ENCODE peak calls at places on chromosomes 4 and X, in eight cellular contexts. B, U, X, P, R, L, N and T are unnamed samples.

GRCh38 chr4:170089274-170089742 is 448 bp downstream of the AADAT start:
- DNase-seq in B (peak; percentile 10), U (peak; percentile 55), X (no peak), P (no peak), R (no peak), L (peak; percentile 44), N (no peak), T (no peak)

GRCh38 chr4:142365386-142365785 is 480.7 kb downstream of the INPP4B start:
- DNase-seq in B (no peak), U (no peak), X (no peak), P (no peak), R (no peak), L (no peak), N (no peak), T (no peak)

GRCh38 chrX:112043997-112044396 is 38.6 kb downstream of the TRPC5 start:
- DNase-seq in B (no peak), U (peak; percentile 41), X (peak; percentile 12), P (peak; percentile 7), R (no peak), L (no peak), N (no peak), T (no peak)

GRCh38 chrX:39576081-39576701 is 521.6 kb downstream of the BCOR start:
- DNase-seq in B (no peak), U (peak; percentile 6), X (no peak), P (no peak), R (peak; percentile 43), L (no peak), N (no peak), T (no peak)

GRCh38 chr4:121758896-121759568 is 5.9 kb downstream of the SMIM43 start:
- DNase-seq in B (no peak), U (no peak), X (no peak), P (no peak), R (no peak), L (no peak), N (no peak), T (no peak)

GRCh38 chr4:2478220-2478619 is 9.3 kb downstream of the RNF4 start:
- DNase-seq in B (no peak), U (no peak), X (no peak), P (no peak), R (no peak), L (no peak), N (no peak), T (no peak)

GRCh38 chr4:13902141-13902540 is 274.6 kb upstream of the BOD1L1 start:
- DNase-seq in B (no peak), U (no peak), X (no peak), P (no peak), R (no peak), L (no peak), N (no peak), T (no peak)

GRCh38 chr4:186514271-186514950 is 41.0 kb downstream of the MTNR1A start:
- DNase-seq in B (no peak), U (no peak), X (peak; percentile 16), P (no peak), R (no peak), L (no peak), N (no peak), T (no peak)

GRCh38 chr4:147052361-147052760 is 106.7 kb upstream of the TTC29 start:
- DNase-seq in B (no peak), U (no peak), X (no peak), P (no peak), R (no peak), L (no peak), N (no peak), T (no peak)

GRCh38 chrX:45001038-45001437 is 128.1 kb downstream of the KDM6A start:
- DNase-seq in B (no peak), U (no peak), X (no peak), P (no peak), R (no peak), L (no peak), N (no peak), T (no peak)

GRCh38 chrX:98380556-98380955 is 1496.8 kb downstream of the RPA4 start:
- DNase-seq in B (no peak), U (peak; percentile 47), X (no peak), P (no peak), R (peak; percentile 45), L (no peak), N (no peak), T (no peak)

GRCh38 chr4:16116493-16116990 is 32.7 kb upstream of the PROM1 start:
- DNase-seq in B (no peak), U (no peak), X (no peak), P (no peak), R (no peak), L (no peak), N (no peak), T (no peak)

GRCh38 chrX:46961097-46961496 is 48.9 kb downstream of the JADE3 start:
- DNase-seq in B (no peak), U (no peak), X (no peak), P (no peak), R (no peak), L (no peak), N (no peak), T (no peak)

GRCh38 chrX:154327026-154327820 is 31.6 kb downstream of the TKTL1 start:
- DNase-seq in B (peak; percentile 22), U (no peak), X (no peak), P (no peak), R (no peak), L (no peak), N (no peak), T (no peak)

GRCh38 chrX:5876984-5877655 is 351.5 kb downstream of the NLGN4X start:
- DNase-seq in B (peak; percentile 9), U (peak; percentile 67), X (no peak), P (no peak), R (peak; percentile 46), L (no peak), N (no peak), T (no peak)

GRCh38 chr4:184599492-184600135 is 49.6 kb downstream of the CASP3 start:
- DNase-seq in B (no peak), U (no peak), X (no peak), P (no peak), R (no peak), L (no peak), N (no peak), T (no peak)

GRCh38 chr4:41594439-41594838 is 56.5 kb downstream of the LIMCH1 start:
- DNase-seq in B (no peak), U (no peak), X (no peak), P (no peak), R (no peak), L (no peak), N (no peak), T (peak; percentile 78)

GRCh38 chrX:54029543-54030143 is 14.6 kb downstream of the PHF8 start:
- DNase-seq in B (no peak), U (no peak), X (no peak), P (no peak), R (no peak), L (no peak), N (no peak), T (peak; percentile 42)

GRCh38 chr4:61853041-61853440 is 652.9 kb downstream of the ADGRL3 start:
- DNase-seq in B (no peak), U (peak; percentile 80), X (no peak), P (no peak), R (no peak), L (no peak), N (no peak), T (no peak)

GRCh38 chrX:47992093-47992375 is 11.8 kb downstream of the ZNF182 start:
- DNase-seq in B (no peak), U (no peak), X (no peak), P (no peak), R (no peak), L (no peak), N (no peak), T (no peak)

GRCh38 chrX:28997716-28998115 is 410.5 kb downstream of the IL1RAPL1 start:
- DNase-seq in B (no peak), U (no peak), X (no peak), P (no peak), R (no peak), L (no peak), N (no peak), T (no peak)

GRCh38 chr4:6813725-6814124 is 31.2 kb downstream of the KIAA0232 start:
- DNase-seq in B (no peak), U (no peak), X (no peak), P (no peak), R (no peak), L (no peak), N (no peak), T (no peak)

GRCh38 chr4:15836362-15836761 is 58.2 kb downstream of the CD38 start:
- DNase-seq in B (no peak), U (no peak), X (peak; percentile 51), P (no peak), R (no peak), L (no peak), N (no peak), T (no peak)

GRCh38 chr4:139241784-139242151 is 38.3 kb downstream of the MGARP start:
- DNase-seq in B (no peak), U (peak; percentile 60), X (no peak), P (no peak), R (no peak), L (no peak), N (no peak), T (no peak)

GRCh38 chrX:124033821-124034220 is 72.3 kb downstream of the STAG2 start:
- DNase-seq in B (no peak), U (no peak), X (no peak), P (no peak), R (no peak), L (no peak), N (no peak), T (no peak)

GRCh38 chr4:173827707-173828106 is 297.7 kb upstream of the HAND2 start:
- DNase-seq in B (no peak), U (peak; percentile 35), X (peak; percentile 4), P (no peak), R (no peak), L (no peak), N (no peak), T (no peak)
- TF ChIP-seq CTCF in B (no peak), U (peak; percentile 31), X (no peak), P (no peak), R (peak; percentile 16), L (no peak), N (no peak), T (no peak)

GRCh38 chr4:498328-498919 is 532 bp downstream of the ZNF721 start:
- DNase-seq in B (no peak), U (no peak), X (no peak), P (no peak), R (no peak), L (peak; percentile 18), N (no peak), T (no peak)
- H3K27ac ChIP-seq in B (peak overlapping the region; percentile 96), U (peak overlapping the region; percentile 2), X (peak overlapping the region; percentile 66), P (peak overlapping the region; percentile 88), R (peak overlapping the region; percentile 80), L (peak overlapping the region; percentile 68), N (peak overlapping the region; percentile 85), T (peak overlapping the region; percentile 83)

GRCh38 chrX:13711141-13711540 is 22.2 kb downstream of the RAB9A start:
- DNase-seq in B (no peak), U (no peak), X (no peak), P (no peak), R (no peak), L (no peak), N (no peak), T (no peak)
- TF ChIP-seq POLR2AphosphoS5 in B (no peak), U (no peak), X (no peak), P (no peak), R (no peak), L (no peak), N (no peak), T (no peak)

GRCh38 chr4:38184404-38184803 is 224.2 kb downstream of the PTTG2 start:
- DNase-seq in B (no peak), U (peak; percentile 24), X (no peak), P (no peak), R (no peak), L (no peak), N (no peak), T (no peak)
- TF ChIP-seq CTCF in B (no peak), U (peak; percentile 51), X (peak; percentile 63), P (peak; percentile 39), R (peak; percentile 44), L (peak; percentile 12), N (no peak), T (no peak)

GRCh38 chr4:26584725-26585124 is 841 bp downstream of the TBC1D19 start:
- DNase-seq in B (no peak), U (no peak), X (no peak), P (no peak), R (no peak), L (no peak), N (no peak), T (no peak)
- H3K27ac ChIP-seq in B (no peak overlapping the region), U (no peak overlapping the region), X (peak overlapping the region; percentile 77), P (no peak overlapping the region), R (no peak overlapping the region), L (no peak overlapping the region), N (no peak overlapping the region), T (peak overlapping the region; percentile 80)